ENCODE peak calls at places on chromosomes 16 and 17, in ten cellular contexts. D is stimulated activated naive CD4-positive, alpha-beta T cell; Q is Daoy; T is frontal cortex; F is stimulated activated effector memory CD8-positive, alpha-beta T cell treated with anti-CD3 and anti-CD28 coated beads, Interleukin-12 subunit alpha, Interleukin-12 subunit beta, amount 100 ng/mL, for 72 hours; U is neural crest cell; J is CD8-positive, alpha-beta T cell; X is foreskin fibroblast; L is fibroblast of the aortic adventitia; P is amniotic stem cell. C is an unnamed sample.

GRCh38 chr16:65284583-65284982 is 162.7 kb upstream of the CDH11 start:
- DNase-seq in D (no peak), Q (no peak), T (no peak), F (no peak), U (no peak), J (no peak), X (no peak), L (peak), P (no peak), C (no peak)

GRCh38 chr17:8060274-8060673 is 21.4 kb downstream of the ALOX15B start:
- DNase-seq in D (peak), Q (peak), T (peak), F (peak), U (peak), J (peak), X (peak), L (peak), P (peak), C (no peak)

GRCh38 chr17:72588961-72589360 is 468.1 kb downstream of the SOX9 start:
- DNase-seq in D (no peak), Q (peak), T (no peak), F (no peak), U (no peak), J (peak), X (no peak), L (no peak), P (no peak), C (no peak)

GRCh38 chr17:64159051-64159590 is 29.2 kb upstream of the ERN1 start:
- DNase-seq in D (no peak), Q (no peak), T (no peak), F (no peak), U (no peak), J (no peak), X (no peak), L (no peak), P (no peak), C (no peak)

GRCh38 chr17:38921756-38922411 is 3.5 kb upstream of the LASP1NB start:
- DNase-seq in D (no peak), Q (no peak), T (no peak), F (no peak), U (no peak), J (no peak), X (no peak), L (no peak), P (no peak), C (no peak)

GRCh38 chr17:50297407-50297865 is 23.2 kb downstream of the TMEM92 start:
- DNase-seq in D (peak), Q (peak), T (no peak), F (peak), U (peak), J (peak), X (peak), L (peak), P (no peak), C (no peak)

GRCh38 chr16:67029249-67030096 is 524 bp downstream of the CBFB start:
- DNase-seq in D (peak), Q (peak), T (peak), F (peak), U (peak), J (peak), X (peak), L (peak), P (no peak), C (no peak)

GRCh38 chr16:31502981-31503380 is 5.2 kb downstream of the RUSF1 start:
- DNase-seq in D (no peak), Q (no peak), T (no peak), F (no peak), U (no peak), J (no peak), X (no peak), L (no peak), P (no peak), C (no peak)

GRCh38 chr16:88806491-88807111 is 3.0 kb downstream of the CDT1 start:
- DNase-seq in D (no peak), Q (no peak), T (no peak), F (no peak), U (no peak), J (no peak), X (no peak), L (no peak), P (no peak), C (no peak)

GRCh38 chr17:55343114-55343513 is 78.4 kb downstream of the HLF start:
- DNase-seq in D (no peak), Q (no peak), T (no peak), F (no peak), U (no peak), J (no peak), X (no peak), L (no peak), P (no peak), C (no peak)

GRCh38 chr17:56898874-56899273 is 15.0 kb downstream of the TRIM25 start:
- DNase-seq in D (no peak), Q (no peak), T (no peak), F (no peak), U (no peak), J (no peak), X (no peak), L (no peak), P (no peak), C (no peak)

GRCh38 chr17:3529817-3530741 is 27.5 kb downstream of the TRPV3 start:
- DNase-seq in D (no peak), Q (no peak), T (no peak), F (no peak), U (no peak), J (no peak), X (no peak), L (peak), P (no peak), C (peak)

GRCh38 chr16:87608400-87608985 is 6.2 kb downstream of the JPH3 start:
- DNase-seq in D (no peak), Q (peak), T (no peak), F (peak), U (peak), J (peak), X (peak), L (peak), P (no peak), C (no peak)

GRCh38 chr17:59505610-59506276 is 59.7 kb upstream of the DHX40 start:
- DNase-seq in D (no peak), Q (no peak), T (no peak), F (no peak), U (no peak), J (no peak), X (no peak), L (peak), P (no peak), C (no peak)

GRCh38 chr17:44362964-44363612 is 565 bp downstream of the FAM171A2 start:
- DNase-seq in D (no peak), Q (no peak), T (peak), F (no peak), U (no peak), J (peak), X (no peak), L (no peak), P (no peak), C (no peak)

GRCh38 chr16:67000384-67001158 is 12.2 kb downstream of the CES4A start:
- DNase-seq in D (peak), Q (no peak), T (peak), F (no peak), U (peak), J (peak), X (peak), L (no peak), P (no peak), C (no peak)

GRCh38 chr17:34760931-34761500 is 181.6 kb downstream of the TMEM132E start:
- DNase-seq in D (no peak), Q (no peak), T (no peak), F (no peak), U (no peak), J (no peak), X (no peak), L (no peak), P (no peak), C (no peak)

GRCh38 chr17:40350410-40351184 is 13.9 kb downstream of the GJD3 start:
- DNase-seq in D (no peak), Q (no peak), T (no peak), F (no peak), U (peak), J (no peak), X (no peak), L (no peak), P (no peak), C (no peak)

GRCh38 chr17:1686086-1686485 is 1.4 kb upstream of the PRPF8 start:
- DNase-seq in D (no peak), Q (peak), T (no peak), F (no peak), U (no peak), J (no peak), X (no peak), L (no peak), P (no peak), C (no peak)

GRCh38 chr16:74740795-74741304 is 33.8 kb downstream of the FA2H start:
- DNase-seq in D (no peak), Q (peak), T (peak), F (no peak), U (no peak), J (no peak), X (no peak), L (peak), P (no peak), C (no peak)

GRCh38 chr16:28297784-28298510 is 5.6 kb downstream of the SBK1 start:
- DNase-seq in D (no peak), Q (no peak), T (no peak), F (no peak), U (no peak), J (no peak), X (no peak), L (no peak), P (no peak), C (no peak)

GRCh38 chr16:29664133-29664912 is 1.3 kb downstream of the SPN start:
- DNase-seq in D (peak), Q (no peak), T (no peak), F (peak), U (peak), J (peak), X (no peak), L (no peak), P (no peak), C (no peak)

GRCh38 chr16:30143347-30143702 is 20.3 kb upstream of the MAPK3 start:
- DNase-seq in D (no peak), Q (no peak), T (no peak), F (no peak), U (no peak), J (no peak), X (no peak), L (no peak), P (no peak), C (no peak)

GRCh38 chr17:82077617-82078358 is 12.2 kb upstream of the DUS1L start:
- DNase-seq in D (no peak), Q (no peak), T (no peak), F (no peak), U (no peak), J (no peak), X (no peak), L (no peak), P (no peak), C (no peak)

GRCh38 chr16:70694088-70694487 is 8.2 kb upstream of the MTSS2 start:
- DNase-seq in D (no peak), Q (peak), T (no peak), F (no peak), U (no peak), J (no peak), X (peak), L (peak), P (peak), C (no peak)

GRCh38 chr17:76087531-76087930 is 8.5 kb downstream of the ZACN start:
- DNase-seq in D (no peak), Q (no peak), T (no peak), F (no peak), U (no peak), J (no peak), X (no peak), L (no peak), P (no peak), C (no peak)

GRCh38 chr17:16583781-16584180 is 14.8 kb upstream of the ZNF287 start:
- DNase-seq in D (no peak), Q (no peak), T (no peak), F (no peak), U (no peak), J (no peak), X (no peak), L (no peak), P (no peak), C (no peak)

GRCh38 chr16:57331355-57331754 is 27.2 kb upstream of the CCL22 start:
- DNase-seq in D (no peak), Q (no peak), T (no peak), F (no peak), U (no peak), J (no peak), X (no peak), L (no peak), P (no peak), C (no peak)

GRCh38 chr16:30066882-30067583 is 1.5 kb downstream of the ALDOA start:
- DNase-seq in D (no peak), Q (no peak), T (no peak), F (no peak), U (no peak), J (no peak), X (no peak), L (no peak), P (no peak), C (no peak)

GRCh38 chr17:37742114-37742761 is 2.6 kb downstream of the HNF1B start:
- DNase-seq in D (no peak), Q (peak), T (no peak), F (no peak), U (no peak), J (no peak), X (no peak), L (peak), P (no peak), C (no peak)

GRCh38 chr16:78522327-78522726 is 422.9 kb downstream of the WWOX start:
- DNase-seq in D (no peak), Q (no peak), T (no peak), F (no peak), U (no peak), J (no peak), X (no peak), L (no peak), P (no peak), C (no peak)

GRCh38 chr16:4339909-4340308 is 11.2 kb downstream of the PAM16 start:
- DNase-seq in D (no peak), Q (no peak), T (no peak), F (no peak), U (no peak), J (no peak), X (no peak), L (peak), P (no peak), C (no peak)

GRCh38 chr16:49615606-49616005 is 240.3 kb downstream of the ZNF423 start:
- DNase-seq in D (no peak), Q (no peak), T (no peak), F (no peak), U (no peak), J (no peak), X (no peak), L (no peak), P (no peak), C (no peak)

C was measured in retinal pigment epithelial cell.